ENCODE peak calls at places on chromosomes 12 and 14, in seven cellular contexts. Q is EH, V is ELR, O is type B pancreatic cell, X is GM04504, P is right cardiac atrium, C is NCI-H345. T is an unnamed sample.

GRCh38 chr12:127381043-127381668 is 885.8 kb upstream of the TMEM132C start:
- DNase-seq in O (peak), X (no peak), Q (peak), V (peak), C (peak), P (peak), T (peak)

GRCh38 chr12:91685917-91686316 is 459.7 kb downstream of the BTG1 start:
- DNase-seq in X (no peak), P (no peak), C (no peak), O (no peak), Q (no peak), V (peak), T (peak)

GRCh38 chr12:88509851-88510250 is 70.4 kb downstream of the KITLG start:
- DNase-seq in O (no peak), Q (peak), V (peak), X (no peak), C (no peak), P (no peak), T (no peak)

GRCh38 chr14:29630566-29631160 is 297.0 kb downstream of the PRKD1 start:
- DNase-seq in X (no peak), P (no peak), O (no peak), Q (peak), C (no peak), V (no peak), T (peak)

GRCh38 chr14:77307099-77307496 is 13.6 kb downstream of the POMT2 start:
- DNase-seq in P (no peak), V (peak), Q (peak), X (no peak), C (no peak), O (no peak), T (no peak)

GRCh38 chr12:96099986-96100385 is 64.6 kb upstream of the LTA4H start:
- DNase-seq in P (no peak), Q (no peak), O (no peak), X (no peak), C (no peak), V (no peak), T (no peak)

GRCh38 chr14:97025722-97026121 is 228.5 kb downstream of the VRK1 start:
- DNase-seq in Q (no peak), O (no peak), V (no peak), C (no peak), P (no peak), X (no peak), T (no peak)

GRCh38 chr12:14190694-14191093 is 174.8 kb upstream of the ATF7IP start:
- DNase-seq in V (no peak), P (no peak), C (no peak), X (no peak), O (no peak), Q (peak), T (no peak)

GRCh38 chr14:86852530-86852929 is 1140.5 kb downstream of the GALC start:
- DNase-seq in X (peak), Q (peak), P (no peak), V (peak), C (no peak), O (no peak), T (no peak)

GRCh38 chr12:57237952-57238853 is 8.7 kb downstream of the SHMT2 start:
- DNase-seq in C (peak), X (no peak), V (no peak), O (no peak), P (no peak), Q (peak), T (peak)

GRCh38 chr12:120265483-120266179 is at the start of gene PXN:
- DNase-seq in Q (peak), C (peak), O (peak), P (peak), V (peak), X (peak), T (peak)

GRCh38 chr12:124518051-124518932 is 49.1 kb downstream of the NCOR2 start:
- DNase-seq in P (peak), C (peak), Q (peak), V (peak), X (peak), O (peak), T (peak)

GRCh38 chr12:28869197-28869596 is 279.9 kb upstream of the FAR2 start:
- DNase-seq in X (peak), C (no peak), Q (peak), P (no peak), O (no peak), V (peak), T (peak)

GRCh38 chr14:68401855-68402254 is 391.0 kb downstream of the ZFP36L1 start:
- DNase-seq in X (no peak), V (no peak), Q (peak), O (no peak), C (no peak), P (no peak), T (no peak)

GRCh38 chr14:73758392-73759182 is 44.4 kb upstream of the PNMA1 start:
- DNase-seq in C (peak), X (no peak), V (peak), P (peak), O (peak), Q (peak), T (peak)

GRCh38 chr14:83566567-83566966 is 1963.4 kb upstream of the FLRT2 start:
- DNase-seq in C (no peak), P (no peak), Q (no peak), V (no peak), X (no peak), O (no peak), T (no peak)

GRCh38 chr12:1716215-1716862 is 25.5 kb downstream of the ADIPOR2 start:
- DNase-seq in V (peak), C (no peak), O (no peak), P (no peak), Q (no peak), X (no peak), T (no peak)

GRCh38 chr12:113831016-113831415 is 135.1 kb downstream of the RBM19 start:
- DNase-seq in X (no peak), Q (peak), C (no peak), V (peak), P (no peak), O (no peak), T (peak)

GRCh38 chr14:54440037-54440436 is 1.1 kb downstream of the CNIH1 start:
- DNase-seq in C (no peak), X (no peak), O (no peak), Q (peak), P (no peak), V (peak), T (no peak)

GRCh38 chr12:3179731-3180130 is 102.6 kb downstream of the TSPAN9 start:
- DNase-seq in P (no peak), V (no peak), Q (no peak), X (no peak), O (no peak), C (no peak), T (no peak)

GRCh38 chr12:115934046-115934445 is 343.4 kb downstream of the MED13L start:
- DNase-seq in V (no peak), X (no peak), O (no peak), C (no peak), Q (no peak), P (peak), T (no peak)

GRCh38 chr14:78220273-78220672 is 50.1 kb downstream of the NRXN3 start:
- DNase-seq in O (no peak), Q (no peak), X (no peak), P (no peak), V (no peak), C (no peak), T (no peak)

GRCh38 chr12:2003676-2004112 is 563 bp downstream of the DCP1B start:
- DNase-seq in C (no peak), V (peak), P (no peak), O (no peak), X (no peak), Q (peak), T (peak)

GRCh38 chr14:92573761-92574498 is 60.3 kb downstream of the RIN3 start:
- DNase-seq in Q (no peak), O (no peak), X (no peak), P (no peak), V (no peak), C (peak), T (no peak)

GRCh38 chr12:48779869-48780268 is 9.0 kb downstream of the ADCY6 start:
- DNase-seq in Q (peak), X (no peak), C (no peak), O (no peak), V (peak), P (peak), T (peak)

GRCh38 chr14:68864301-68864810 is 71.5 kb upstream of the ZFP36L1 start:
- DNase-seq in P (no peak), O (no peak), Q (no peak), V (no peak), C (no peak), X (no peak), T (peak)

GRCh38 chr14:100785626-100786025 is 40.3 kb upstream of the MEG3 start:
- DNase-seq in X (no peak), C (no peak), P (no peak), Q (no peak), O (no peak), V (no peak), T (no peak)

GRCh38 chr12:76571256-76571655 is 11.7 kb upstream of the OSBPL8 start:
- DNase-seq in V (no peak), X (no peak), Q (no peak), C (no peak), O (no peak), P (no peak), T (no peak)

GRCh38 chr14:48417715-48418500 is 742.5 kb upstream of the MDGA2 start:
- DNase-seq in O (no peak), C (no peak), X (no peak), V (no peak), Q (no peak), P (no peak), T (no peak)

GRCh38 chr12:3035171-3035570 is 42.0 kb upstream of the TSPAN9 start:
- DNase-seq in X (no peak), Q (peak), V (no peak), C (no peak), O (no peak), P (no peak), T (peak)

T was measured in osteoblast.